ENCODE peak calls at places on chromosome 1, in four cellular contexts. A is HepG2, G is GM12891, K is GM12878. V is an unnamed sample.

GRCh38 chr1:56577859-56578663 is 1.3 kb downstream of the PLPP3 start:
- DNase-seq in A (peak), G (no peak), K (no peak), V (no peak)

GRCh38 chr1:58779837-58780585 is 3.8 kb downstream of the JUN start:
- DNase-seq in A (peak), G (no peak), K (no peak), V (no peak)

GRCh38 chr1:221430133-221430960 is 311.5 kb downstream of the DUSP10 start:
- DNase-seq in A (no peak), G (no peak), K (no peak), V (no peak)

GRCh38 chr1:7560601-7561181 is 210.4 kb upstream of the VAMP3 start:
- DNase-seq in A (no peak), G (no peak), K (no peak), V (no peak)

GRCh38 chr1:8394456-8395321 is 76.8 kb downstream of the SLC45A1 start:
- DNase-seq in A (no peak), G (no peak), K (no peak), V (no peak)

GRCh38 chr1:77271851-77272250 is 10.0 kb upstream of the AK5 start:
- DNase-seq in A (no peak), G (no peak), K (no peak), V (no peak)

GRCh38 chr1:15305366-15305765 is 58.3 kb downstream of the FHAD1 start:
- DNase-seq in A (no peak), G (no peak), K (no peak), V (no peak)

GRCh38 chr1:6151291-6151822 is 28.8 kb downstream of the CHD5 start:
- DNase-seq in A (no peak), G (no peak), K (no peak), V (no peak)

GRCh38 chr1:244318512-244318911 is 133.2 kb downstream of the ADSS2 start:
- DNase-seq in A (no peak), G (no peak), K (no peak), V (no peak)

GRCh38 chr1:42936309-42937078 is 22.2 kb downstream of the SLC2A1 start:
- DNase-seq in A (no peak), G (no peak), K (no peak), V (no peak)

GRCh38 chr1:14390816-14391215 is 207.7 kb upstream of the KAZN start:
- DNase-seq in A (no peak), G (no peak), K (no peak), V (no peak)

GRCh38 chr1:245621589-245621988 is 466.8 kb downstream of the KIF26B start:
- DNase-seq in A (no peak), G (no peak), K (no peak), V (no peak)

GRCh38 chr1:246753670-246754535 is 29.7 kb downstream of the SCCPDH start:
- DNase-seq in A (peak), G (peak), K (peak), V (peak)

GRCh38 chr1:2909797-2910196 is 108.3 kb upstream of the TTC34 start:
- DNase-seq in A (no peak), G (no peak), K (no peak), V (no peak)

GRCh38 chr1:84427520-84428188 is 29.4 kb downstream of the DNASE2B start:
- DNase-seq in A (no peak), G (no peak), K (no peak), V (no peak)

DNA sequence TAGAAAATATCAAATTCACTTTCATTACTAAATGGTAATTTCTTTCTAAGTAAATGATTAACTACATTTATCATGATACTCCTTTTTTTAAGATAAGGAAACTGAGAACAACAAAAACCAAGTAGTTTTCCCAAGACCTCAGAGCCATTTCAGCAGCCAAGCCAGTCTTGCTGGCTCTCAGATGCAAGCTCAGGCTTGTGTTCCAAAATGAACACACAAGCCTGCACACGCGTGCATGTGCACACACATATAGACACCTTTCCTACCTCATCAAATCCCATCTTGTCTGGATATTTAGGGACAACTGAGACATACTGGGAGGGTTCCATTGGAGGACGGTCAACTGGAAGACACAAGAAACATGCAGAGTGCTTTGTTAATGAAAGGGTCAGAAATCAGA is 83.0 kb downstream of the COLGALT2 start:
- DNase-seq in A (no peak), G (no peak), K (no peak), V (no peak)
- TF ChIP-seq TAF1 in A (no peak), G (no peak), K (no peak), V (no peak)

GRCh38 chr1:44674113-44675000 is at the start of the genes ARMH1 and TMEM53:
- DNase-seq in A (peak), G (peak), K (peak), V (peak)
- TF ChIP-seq POLR2A in A (peak), G (peak), K (peak), V (peak)

DNA sequence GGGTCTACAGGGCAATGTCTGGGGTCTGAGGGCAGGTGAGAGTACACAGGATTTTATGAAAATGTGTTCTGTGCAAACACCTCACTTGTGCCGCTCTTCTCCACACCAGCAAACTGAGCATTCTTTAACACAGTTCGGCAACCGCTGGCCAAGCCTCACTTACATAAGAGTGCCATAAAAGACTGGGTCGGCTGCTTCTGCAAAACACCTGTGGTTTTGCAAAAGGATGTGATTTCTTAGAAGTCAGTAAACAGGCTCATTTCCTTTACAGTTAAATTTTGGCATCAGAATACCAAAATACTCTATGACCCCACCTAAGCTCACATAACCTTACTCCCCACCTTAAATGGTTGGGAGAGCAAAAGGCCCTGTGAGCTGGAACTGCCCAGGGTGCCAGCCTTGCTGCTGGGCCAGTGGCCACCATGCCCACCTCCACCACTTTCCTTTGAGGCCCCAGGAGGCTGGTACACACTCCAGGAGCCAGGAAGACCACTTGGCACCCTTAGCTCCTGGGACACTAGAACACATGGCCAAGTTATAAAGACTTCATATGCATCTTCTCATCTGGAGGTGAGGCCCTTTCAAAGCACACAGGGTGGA is 22.0 kb downstream of the CAPZB start:
- DNase-seq in A (no peak), G (no peak), K (peak), V (no peak)
- TF ChIP-seq TAF1 in A (no peak), G (no peak), K (no peak), V (no peak)

GRCh38 chr1:100267284-100267683 is 1.3 kb downstream of the RTCA start:
- DNase-seq in A (no peak), G (no peak), K (no peak), V (no peak)
- TF ChIP-seq POLR2A in A (no peak), G (no peak), K (no peak), V (no peak)

DNA sequence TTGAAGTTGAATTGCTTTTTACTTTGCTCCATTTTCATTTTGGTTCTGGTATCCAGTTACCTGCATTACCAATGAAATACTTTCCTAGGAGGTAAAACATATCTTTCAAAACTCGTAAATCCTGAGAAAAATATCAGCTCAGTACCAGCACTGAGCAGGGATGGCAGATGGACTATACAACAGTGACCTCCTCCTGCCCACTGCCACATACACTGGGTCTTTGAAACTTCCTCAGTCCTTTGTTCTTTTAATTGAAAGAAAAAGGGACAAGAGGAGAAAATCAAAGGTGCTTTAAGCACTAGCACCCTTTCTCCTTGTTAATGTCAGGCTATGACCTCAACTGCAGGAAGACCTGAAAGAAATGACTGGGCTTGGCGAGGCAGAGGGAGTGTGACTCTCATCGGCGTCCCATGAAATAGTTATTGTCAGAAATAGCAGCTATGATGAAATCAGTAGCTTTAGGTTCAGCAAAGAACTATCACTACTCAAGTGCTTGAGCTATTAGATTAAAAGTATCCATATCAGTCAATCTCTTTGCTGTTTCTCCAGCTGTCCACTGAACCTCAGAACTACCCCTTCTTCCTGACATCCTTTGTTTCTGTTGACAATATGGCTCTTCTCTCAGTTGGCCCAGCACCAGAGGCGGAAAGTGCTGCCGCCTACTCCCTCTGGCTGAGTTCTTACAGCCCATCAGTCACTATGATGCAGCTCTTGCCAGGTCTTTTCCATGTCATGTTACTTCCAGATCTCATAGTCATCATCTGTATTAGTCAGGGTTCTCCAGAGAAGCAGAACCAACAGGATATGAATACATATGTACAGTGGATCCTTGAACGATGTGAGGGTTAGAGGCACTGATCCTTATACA is 207.0 kb upstream of the MAP1LC3C start:
- DNase-seq in A (no peak), G (no peak), K (no peak), V (no peak)
- TF ChIP-seq TAF1 in A (no peak), G (no peak), K (no peak), V (no peak)

GRCh38 chr1:202081992-202082391 is 40.7 kb upstream of the GPR37L1 start:
- DNase-seq in A (no peak), G (no peak), K (no peak), V (no peak)

GRCh38 chr1:202074985-202075773 is 47.5 kb upstream of the GPR37L1 start:
- DNase-seq in A (peak), G (no peak), K (no peak), V (no peak)

GRCh38 chr1:202072211-202072610 is 50.5 kb upstream of the GPR37L1 start:
- DNase-seq in A (no peak), G (no peak), K (no peak), V (no peak)

GRCh38 chr1:202078211-202078610 is 44.5 kb upstream of the GPR37L1 start:
- DNase-seq in A (no peak), G (no peak), K (no peak), V (no peak)

DNA sequence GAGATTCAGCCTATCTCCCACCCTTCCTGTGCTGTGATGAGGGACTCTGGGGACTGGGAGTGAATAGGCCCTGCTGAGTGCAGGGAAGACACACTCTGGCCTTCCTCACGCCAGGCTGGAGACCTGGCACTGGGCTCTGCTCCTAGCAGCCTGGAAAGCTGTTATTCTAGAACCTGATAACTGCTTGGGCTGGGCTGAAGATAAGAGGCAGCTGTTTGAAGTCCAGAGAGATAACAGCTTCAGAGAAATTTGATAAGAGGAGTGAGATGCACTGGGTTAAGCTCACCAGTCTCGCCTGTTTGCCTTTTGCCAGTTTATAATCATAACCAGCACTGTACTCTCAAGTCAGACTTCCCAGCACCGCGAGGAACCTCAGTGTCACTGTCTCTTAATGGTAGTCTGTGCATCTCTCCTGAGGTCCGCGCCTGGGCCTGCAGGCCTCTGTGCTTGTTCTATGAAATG is 46.6 kb upstream of the GPR37L1 start:
- DNase-seq in A (peak), G (no peak), K (no peak), V (no peak)
- TF ChIP-seq POLR2A in A (no peak), G (no peak), K (no peak), V (no peak)

GRCh38 chr1:224640018-224640417 is 23.9 kb downstream of the CNIH3 start:
- DNase-seq in A (no peak), G (no peak), K (no peak), V (no peak)

GRCh38 chr1:224639426-224639975 is 23.4 kb downstream of the CNIH3 start:
- DNase-seq in A (no peak), G (no peak), K (no peak), V (no peak)

GRCh38 chr1:224637936-224638335 is 21.8 kb downstream of the CNIH3 start:
- DNase-seq in A (no peak), G (no peak), K (no peak), V (no peak)

GRCh38 chr1:224635356-224635755 is 19.2 kb downstream of the CNIH3 start:
- DNase-seq in A (no peak), G (no peak), K (no peak), V (no peak)

DNA sequence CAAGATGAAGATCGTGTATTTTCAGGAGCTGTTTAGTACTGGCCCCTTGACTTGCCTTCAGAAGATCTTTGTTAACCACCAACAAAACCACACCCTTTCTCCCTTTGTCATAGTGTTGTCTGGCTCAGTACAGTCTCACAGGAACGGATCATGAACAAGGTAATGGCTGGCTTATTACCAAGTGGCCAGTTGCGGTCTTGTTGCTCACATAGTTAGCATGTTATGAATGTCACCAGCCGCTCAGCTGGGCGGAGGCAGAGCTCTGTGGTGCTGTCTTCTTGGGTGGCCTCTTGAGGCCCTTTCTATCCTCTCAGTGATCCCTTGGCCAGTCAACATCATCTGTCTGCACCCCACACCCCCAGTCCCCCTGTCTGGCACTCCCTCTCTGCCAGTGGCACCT is 21.4 kb downstream of the CNIH3 start:
- DNase-seq in A (no peak), G (no peak), K (no peak), V (no peak)
- TF ChIP-seq TAF1 in A (no peak), G (no peak), K (no peak), V (no peak)

GRCh38 chr1:53326088-53326597 is 1.7 kb downstream of the LRP8 start:
- DNase-seq in A (peak), G (peak), K (peak), V (peak)
- TF ChIP-seq POLR2A in A (peak), G (peak), K (peak), V (peak)

GRCh38 chr1:174795806-174796205 is 203.9 kb upstream of the CACYBP start:
- DNase-seq in A (no peak), G (no peak), K (no peak), V (no peak)
- TF ChIP-seq TAF1 in A (no peak), G (no peak), K (no peak), V (no peak)

V was measured in GM12892.